ENCODE peak calls at places on chromosomes 5 and 9, in four cellular contexts. One of them, this sample, is unnamed.

GRCh38 chr9:94554439-94555331 is at the start of gene PCAT7:
- DNase-seq in COR-L47: peak
- DNase-seq in putamen: no peak
- DNase-seq in midbrain: no peak
- DNase-seq in this sample: peak

GRCh38 chr5:143033535-143034260 is 263.5 kb downstream of the ARHGAP26 start:
- DNase-seq in COR-L47: no peak
- DNase-seq in midbrain: no peak
- DNase-seq in putamen: no peak
- DNase-seq in this sample: no peak

GRCh38 chr5:176899296-176899891 is at the start of gene HK3:
- DNase-seq in COR-L47: no peak
- DNase-seq in midbrain: no peak
- DNase-seq in putamen: no peak
- DNase-seq in this sample: no peak

GRCh38 chr5:151108566-151108965 is 27.7 kb upstream of the TNIP1 start:
- DNase-seq in COR-L47: no peak
- DNase-seq in midbrain: no peak
- DNase-seq in putamen: no peak
- DNase-seq in this sample: no peak

GRCh38 chr5:123452401-123452800 is 29.2 kb upstream of the CEP120 start:
- DNase-seq in COR-L47: no peak
- DNase-seq in putamen: no peak
- DNase-seq in midbrain: no peak
- DNase-seq in this sample: no peak

GRCh38 chr9:96450613-96451544 is 910 bp downstream of the HABP4 start:
- DNase-seq in putamen: no peak
- DNase-seq in midbrain: no peak
- DNase-seq in COR-L47: peak
- DNase-seq in this sample: peak

GRCh38 chr9:133160742-133161541 is 2.8 kb downstream of the GBGT1 start:
- DNase-seq in midbrain: peak
- DNase-seq in COR-L47: no peak
- DNase-seq in putamen: peak
- DNase-seq in this sample: peak

GRCh38 chr5:17379188-17379951 is 118.7 kb upstream of the TAF11L2 start:
- DNase-seq in putamen: no peak
- DNase-seq in COR-L47: peak
- DNase-seq in midbrain: no peak
- DNase-seq in this sample: no peak

GRCh38 chr5:90939208-90939607 is 380.6 kb downstream of the ADGRV1 start:
- DNase-seq in putamen: no peak
- DNase-seq in COR-L47: no peak
- DNase-seq in midbrain: no peak
- DNase-seq in this sample: no peak

This sample was measured in cerebellar cortex.